ENCODE peak calls at places on chromosomes 16 and 17, in eight cellular contexts. H, R, M, N, F, U, L and K are unnamed samples.

GRCh38 chr16:11135167-11135973 is 120.6 kb downstream of the SOCS1 start:
- DNase-seq in H (no peak), R (peak; percentile 55), M (peak; percentile 69), N (peak; percentile 61), F (peak; percentile 79), U (no peak), L (peak; percentile 61), K (peak; percentile 86)

GRCh38 chr16:5060073-5060641 is 5.6 kb downstream of the C16orf89 start:
- DNase-seq in H (no peak), R (no peak), M (no peak), N (no peak), F (no peak), U (no peak), L (no peak), K (no peak)

GRCh38 chr17:54992797-54993639 is 24.5 kb downstream of the STXBP4 start:
- DNase-seq in H (peak; percentile 23), R (peak; percentile 70), M (peak; percentile 58), N (peak; percentile 66), F (no peak), U (no peak), L (peak; percentile 63), K (peak; percentile 68)

GRCh38 chr17:7263071-7263800 is 958 bp upstream of the CLDN7 start:
- DNase-seq in H (no peak), R (no peak), M (no peak), N (no peak), F (no peak), U (no peak), L (peak; percentile 10), K (no peak)

GRCh38 chr17:77579717-77580116 is 378.8 kb upstream of the TNRC6C start:
- DNase-seq in H (no peak), R (no peak), M (peak; percentile 33), N (no peak), F (no peak), U (no peak), L (no peak), K (no peak)

GRCh38 chr17:18954321-18954720 is 2.4 kb downstream of the SLC5A10 start:
- DNase-seq in H (no peak), R (no peak), M (no peak), N (no peak), F (no peak), U (no peak), L (no peak), K (no peak)

GRCh38 chr17:2853111-2853721 is 57.0 kb downstream of the RAP1GAP2 start:
- DNase-seq in H (peak; percentile 38), R (peak; percentile 39), M (peak; percentile 37), N (peak; percentile 45), F (peak; percentile 81), U (peak; percentile 64), L (peak; percentile 50), K (peak; percentile 81)

GRCh38 chr17:54172654-54173316 is 350.1 kb downstream of the KIF2B start:
- DNase-seq in H (no peak), R (peak; percentile 35), M (peak; percentile 37), N (peak; percentile 10), F (no peak), U (no peak), L (peak; percentile 41), K (no peak)

GRCh38 chr16:1765826-1766225 is 5.5 kb downstream of the NME3 start:
- DNase-seq in H (no peak), R (no peak), M (no peak), N (no peak), F (no peak), U (no peak), L (no peak), K (no peak)

GRCh38 chr17:29388937-29389336 is 1.2 kb upstream of the TAOK1 start:
- DNase-seq in H (no peak), R (no peak), M (no peak), N (no peak), F (peak; percentile 55), U (no peak), L (no peak), K (no peak)

GRCh38 chr17:17564323-17564722 is 27.2 kb downstream of the PEMT start:
- DNase-seq in H (no peak), R (no peak), M (no peak), N (no peak), F (no peak), U (no peak), L (no peak), K (no peak)

GRCh38 chr17:48011405-48012150 is 26.0 kb downstream of the COPZ2 start:
- DNase-seq in H (no peak), R (no peak), M (peak; percentile 69), N (peak; percentile 47), F (no peak), U (no peak), L (peak; percentile 56), K (no peak)

GRCh38 chr16:84847554-84848415 is 28.0 kb downstream of the CRISPLD2 start:
- DNase-seq in H (no peak), R (no peak), M (no peak), N (no peak), F (no peak), U (no peak), L (no peak), K (no peak)

GRCh38 chr16:64181526-64181925 is 940.3 kb downstream of the CDH11 start:
- DNase-seq in H (no peak), R (no peak), M (no peak), N (no peak), F (no peak), U (no peak), L (no peak), K (no peak)

GRCh38 chr17:42288985-42289862 is 926 bp downstream of the STAT5A start:
- DNase-seq in H (no peak), R (no peak), M (no peak), N (no peak), F (peak; percentile 71), U (peak; percentile 43), L (no peak), K (no peak)

GRCh38 chr17:12180644-12181261 is 160.1 kb downstream of the MAP2K4 start:
- DNase-seq in H (peak; percentile 30), R (peak; percentile 74), M (peak; percentile 67), N (peak; percentile 72), F (no peak), U (no peak), L (peak; percentile 71), K (peak; percentile 30)

GRCh38 chr16:59341368-59341767 is 607.3 kb upstream of the GOT2 start:
- DNase-seq in H (no peak), R (no peak), M (no peak), N (no peak), F (no peak), U (no peak), L (no peak), K (no peak)
- TF ChIP-seq CTCF in H (no peak), R (no peak), M (no peak), N (no peak), F (no peak), U (no peak), L (no peak), K (peak; percentile 24)

GRCh38 chr16:89922884-89923639 is at the start of gene TUBB3:
- DNase-seq in H (peak; percentile 56), R (peak; percentile 82), M (peak; percentile 88), N (peak; percentile 90), F (no peak), U (peak; percentile 76), L (peak; percentile 86), K (peak; percentile 95)
- H3K4me3 ChIP-seq in H (peak within 1 kb of the TSS; percentile 40), R (peak within 1 kb of the TSS; percentile 83), M (peak within 1 kb of the TSS; percentile 71), N (peak within 1 kb of the TSS; percentile 85), F (peak within 1 kb of the TSS; percentile 67), U (peak within 1 kb of the TSS; percentile 64), L (peak within 1 kb of the TSS; percentile 64), K (peak within 1 kb of the TSS; percentile 58)

GRCh38 chr17:44006581-44007345 is 2.3 kb downstream of the NAGS start:
- DNase-seq in H (peak; percentile 99), R (peak; percentile 97), M (peak; percentile 96), N (peak; percentile 98), F (peak; percentile 98), U (peak; percentile 99), L (peak; percentile 98), K (peak; percentile 99)
- TF ChIP-seq CTCF in H (peak; percentile 55), R (peak; percentile 68), M (no peak), N (peak; percentile 77), F (peak; percentile 53), U (peak; percentile 51), L (peak; percentile 67), K (peak; percentile 57)

DNA sequence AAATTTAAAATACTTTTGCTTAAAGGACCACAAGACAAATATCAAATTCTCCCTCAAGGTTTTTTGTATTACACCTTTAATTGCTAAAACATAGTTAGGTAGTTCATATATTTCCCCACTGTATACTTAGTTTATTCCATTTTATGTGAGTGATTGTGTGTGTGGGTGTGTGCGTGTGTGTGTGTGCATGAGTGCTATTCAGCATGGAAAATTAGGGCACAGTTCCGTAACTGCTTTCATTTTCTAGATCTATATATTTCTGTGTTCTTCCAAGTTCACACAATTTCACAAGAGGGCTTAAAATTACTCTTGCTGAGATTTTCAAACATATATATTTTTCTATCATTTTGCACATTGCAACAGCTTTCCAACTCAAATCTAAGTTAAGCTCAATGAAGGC is 782.9 kb upstream of the SOX9 start:
- DNase-seq in H (no peak), R (no peak), M (no peak), N (peak; percentile 14), F (no peak), U (no peak), L (peak; percentile 33), K (no peak)
- H3K4me3 ChIP-seq in H (no peak overlapping the region), R (no peak overlapping the region), M (no peak overlapping the region), N (no peak overlapping the region), F (no peak overlapping the region), U (no peak overlapping the region), L (no peak overlapping the region), K (peak overlapping the region; percentile 40)

DNA sequence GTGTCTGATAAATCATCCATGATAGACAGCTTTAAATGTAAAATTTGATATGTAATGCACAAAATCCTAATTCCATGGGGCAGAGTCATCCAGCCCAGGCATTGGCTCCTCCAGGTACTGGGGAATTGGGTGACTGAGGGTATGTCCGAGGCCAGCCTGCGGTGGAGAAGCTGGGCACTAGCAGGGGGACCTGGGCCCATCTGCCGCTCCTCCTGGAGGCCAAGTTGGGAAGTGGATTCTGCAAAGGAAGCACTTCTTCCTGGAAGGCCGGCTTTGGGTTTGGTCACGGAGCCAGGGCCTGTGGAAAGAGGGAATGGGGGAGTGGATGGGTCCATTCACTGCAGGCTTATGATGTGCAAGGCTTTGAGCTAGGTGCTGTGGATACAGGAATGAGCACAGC is 85.8 kb downstream of the GNAO1 start:
- DNase-seq in H (no peak), R (no peak), M (no peak), N (no peak), F (no peak), U (no peak), L (no peak), K (no peak)
- TF ChIP-seq CTCF in H (no peak), R (peak; percentile 18), M (no peak), N (no peak), F (no peak), U (no peak), L (peak; percentile 21), K (peak; percentile 4)